ENCODE peak calls at places on chromosomes 4 and X, in ten cellular contexts. C is RWPE1; K is heart left ventricle; Q is bronchial epithelial cell; N is nucleus accumbens; T is NCI-H2029 treated with DMSO at 0.1 percent for 48 hours; R is iPS-NIHi11; A is stimulated activated CD4-positive, alpha-beta T cell treated with anti-CD3 and anti-CD28 coated beads, Interleukin-15, amount 100 ng/mL, for 24 hours; X is activated CD4-positive, alpha-beta T cell treated with anti-CD3 and anti-CD28 coated beads, Interleukin-2, amount 50 U/mL, for 48 hours; Y is lower lobe of right lung. U is an unnamed sample.

GRCh38 chr4:184104419-184105101 is 113.1 kb downstream of the ENPP6 start:
- DNase-seq in C (no peak), K (no peak), Q (no peak), N (no peak), T (no peak), R (no peak), A (no peak), X (no peak), Y (peak; percentile 56), U (no peak)

GRCh38 chr4:165027762-165028402 is 3.9 kb upstream of the TRIM60 start:
- DNase-seq in C (no peak), K (no peak), Q (no peak), N (no peak), T (no peak), R (no peak), A (no peak), X (no peak), Y (no peak), U (no peak)

GRCh38 chr4:118931791-118932190 is 43.1 kb downstream of the SYNPO2 start:
- DNase-seq in C (no peak), K (no peak), Q (no peak), N (no peak), T (no peak), R (no peak), A (no peak), X (no peak), Y (no peak), U (no peak)

GRCh38 chr4:105547769-105548168 is 4.7 kb upstream of the ARHGEF38 start:
- DNase-seq in C (no peak), K (no peak), Q (no peak), N (no peak), T (no peak), R (no peak), A (no peak), X (no peak), Y (no peak), U (no peak)

GRCh38 chr4:72286185-72286584 is 254.4 kb downstream of the NPFFR2 start:
- DNase-seq in C (peak; percentile 24), K (no peak), Q (peak; percentile 48), N (no peak), T (no peak), R (no peak), A (no peak), X (no peak), Y (no peak), U (no peak)

GRCh38 chr4:150173854-150174398 is 95.7 kb downstream of the DCLK2 start:
- DNase-seq in C (no peak), K (peak; percentile 33), Q (no peak), N (no peak), T (no peak), R (no peak), A (no peak), X (no peak), Y (no peak), U (no peak)

GRCh38 chrX:46791927-46792825 is 33.3 kb upstream of the SLC9A7 start:
- DNase-seq in C (peak; percentile 75), K (no peak), Q (peak; percentile 94), N (no peak), T (no peak), R (peak; percentile 33), A (peak; percentile 33), X (peak; percentile 21), Y (peak; percentile 43), U (no peak)

GRCh38 chr4:75057369-75057768 is 124.5 kb downstream of the PARM1 start:
- DNase-seq in C (no peak), K (no peak), Q (no peak), N (no peak), T (no peak), R (no peak), A (no peak), X (no peak), Y (no peak), U (no peak)

GRCh38 chr4:176137626-176138025 is 57.8 kb downstream of the SPATA4 start:
- DNase-seq in C (peak; percentile 4), K (no peak), Q (peak; percentile 35), N (no peak), T (no peak), R (no peak), A (no peak), X (no peak), Y (no peak), U (no peak)

GRCh38 chr4:26862381-26862915 is 1.8 kb downstream of the STIM2 start:
- DNase-seq in C (no peak), K (no peak), Q (no peak), N (no peak), T (no peak), R (no peak), A (no peak), X (no peak), Y (no peak), U (no peak)

GRCh38 chrX:151680805-151681204 is 14.5 kb upstream of the PRRG3 start:
- DNase-seq in C (peak; percentile 15), K (no peak), Q (peak; percentile 29), N (peak; percentile 12), T (no peak), R (peak; percentile 55), A (peak; percentile 70), X (peak; percentile 69), Y (no peak), U (no peak)

GRCh38 chr4:6750302-6751221 is 32.0 kb upstream of the KIAA0232 start:
- DNase-seq in C (no peak), K (no peak), Q (peak; percentile 34), N (no peak), T (no peak), R (no peak), A (no peak), X (no peak), Y (peak; percentile 41), U (no peak)

GRCh38 chrX:32842053-32842452 is 369.3 kb downstream of the DMD start:
- DNase-seq in C (no peak), K (no peak), Q (no peak), N (no peak), T (no peak), R (no peak), A (no peak), X (no peak), Y (no peak), U (no peak)

GRCh38 chrX:130079824-130080406 is 30.4 kb downstream of the ELF4 start:
- DNase-seq in C (peak; percentile 49), K (peak; percentile 61), Q (peak; percentile 55), N (peak; percentile 20), T (peak; percentile 52), R (peak; percentile 64), A (peak; percentile 64), X (peak; percentile 59), Y (no peak), U (peak; percentile 36)